ENCODE peak calls at places on chromosomes 5 and 9, in eight cellular contexts. One of them, this sample, is unnamed.
A peak's percentile ranks its signal among the peaks of the same experiment; 100 is the strongest.

GRCh38 chr5:14281746-14282181 is 138.6 kb downstream of the TRIO start:
- DNase-seq in mucosa of descending colon: no peak
- DNase-seq in sigmoid colon: no peak
- DNase-seq in stomach: no peak
- DNase-seq in fibroblast of pulmonary artery: no peak
- DNase-seq in GM12865: peak; percentile 41
- DNase-seq in astrocyte of the spinal cord: no peak
- DNase-seq in Peyer's patch: no peak
- DNase-seq in this sample: no peak

GRCh38 chr9:126698756-126699155 is 85.0 kb downstream of the LMX1B start:
- DNase-seq in stomach: no peak
- DNase-seq in fibroblast of pulmonary artery: no peak
- DNase-seq in GM12865: no peak
- DNase-seq in sigmoid colon: peak; percentile 36
- DNase-seq in astrocyte of the spinal cord: no peak
- DNase-seq in Peyer's patch: no peak
- DNase-seq in mucosa of descending colon: no peak
- DNase-seq in this sample: no peak

GRCh38 chr5:178777557-178777956 is 47.1 kb upstream of the ZNF354A start:
- DNase-seq in fibroblast of pulmonary artery: no peak
- DNase-seq in sigmoid colon: no peak
- DNase-seq in mucosa of descending colon: no peak
- DNase-seq in GM12865: no peak
- DNase-seq in stomach: no peak
- DNase-seq in Peyer's patch: no peak
- DNase-seq in astrocyte of the spinal cord: no peak
- DNase-seq in this sample: no peak

GRCh38 chr5:124477577-124477976 is 268.9 kb downstream of the ZNF608 start:
- DNase-seq in astrocyte of the spinal cord: peak; percentile 37
- DNase-seq in stomach: no peak
- DNase-seq in sigmoid colon: no peak
- DNase-seq in fibroblast of pulmonary artery: no peak
- DNase-seq in GM12865: no peak
- DNase-seq in Peyer's patch: no peak
- DNase-seq in mucosa of descending colon: no peak
- DNase-seq in this sample: no peak

GRCh38 chr9:18861599-18862546 is 171.1 kb downstream of the SAXO1 start:
- DNase-seq in Peyer's patch: no peak
- DNase-seq in fibroblast of pulmonary artery: peak; percentile 60
- DNase-seq in sigmoid colon: peak; percentile 79
- DNase-seq in stomach: no peak
- DNase-seq in GM12865: no peak
- DNase-seq in astrocyte of the spinal cord: peak; percentile 68
- DNase-seq in mucosa of descending colon: no peak
- DNase-seq in this sample: peak; percentile 75

GRCh38 chr5:150258126-150258525 is 31.4 kb downstream of the CAMK2A start:
- DNase-seq in mucosa of descending colon: no peak
- DNase-seq in fibroblast of pulmonary artery: no peak
- DNase-seq in GM12865: peak; percentile 23
- DNase-seq in Peyer's patch: no peak
- DNase-seq in astrocyte of the spinal cord: no peak
- DNase-seq in stomach: no peak
- DNase-seq in sigmoid colon: no peak
- DNase-seq in this sample: no peak

GRCh38 chr9:128916204-128916603 is 4.6 kb upstream of the PHYHD1 start:
- DNase-seq in GM12865: no peak
- DNase-seq in sigmoid colon: peak; percentile 81
- DNase-seq in fibroblast of pulmonary artery: no peak
- DNase-seq in stomach: no peak
- DNase-seq in Peyer's patch: no peak
- DNase-seq in astrocyte of the spinal cord: no peak
- DNase-seq in mucosa of descending colon: no peak
- DNase-seq in this sample: peak; percentile 90

GRCh38 chr5:157463621-157464407 is 3.8 kb downstream of the NIPAL4 start:
- DNase-seq in fibroblast of pulmonary artery: no peak
- DNase-seq in GM12865: peak; percentile 13
- DNase-seq in sigmoid colon: no peak
- DNase-seq in Peyer's patch: no peak
- DNase-seq in stomach: no peak
- DNase-seq in mucosa of descending colon: no peak
- DNase-seq in astrocyte of the spinal cord: peak; percentile 49
- DNase-seq in this sample: peak; percentile 38

GRCh38 chr5:73901045-73901444 is 275.0 kb downstream of the ARHGEF28 start:
- DNase-seq in sigmoid colon: no peak
- DNase-seq in mucosa of descending colon: no peak
- DNase-seq in Peyer's patch: no peak
- DNase-seq in astrocyte of the spinal cord: peak; percentile 64
- DNase-seq in fibroblast of pulmonary artery: peak; percentile 94
- DNase-seq in GM12865: no peak
- DNase-seq in stomach: no peak
- DNase-seq in this sample: no peak

GRCh38 chr9:121708768-121709488 is 57.5 kb downstream of the DAB2IP start:
- DNase-seq in sigmoid colon: peak; percentile 70
- DNase-seq in astrocyte of the spinal cord: no peak
- DNase-seq in fibroblast of pulmonary artery: no peak
- DNase-seq in stomach: no peak
- DNase-seq in GM12865: no peak
- DNase-seq in Peyer's patch: no peak
- DNase-seq in mucosa of descending colon: no peak
- DNase-seq in this sample: no peak

GRCh38 chr5:82349651-82350050 is 71.5 kb upstream of the RPS23 start:
- DNase-seq in GM12865: peak; percentile 19
- DNase-seq in sigmoid colon: no peak
- DNase-seq in Peyer's patch: no peak
- DNase-seq in mucosa of descending colon: no peak
- DNase-seq in stomach: no peak
- DNase-seq in astrocyte of the spinal cord: no peak
- DNase-seq in fibroblast of pulmonary artery: no peak
- DNase-seq in this sample: peak; percentile 59

GRCh38 chr5:179128976-179129375 is 68.8 kb downstream of the ZNF354C start:
- DNase-seq in GM12865: no peak
- DNase-seq in fibroblast of pulmonary artery: no peak
- DNase-seq in stomach: no peak
- DNase-seq in Peyer's patch: no peak
- DNase-seq in mucosa of descending colon: peak; percentile 21
- DNase-seq in astrocyte of the spinal cord: no peak
- DNase-seq in sigmoid colon: no peak
- DNase-seq in this sample: no peak

GRCh38 chr5:122099060-122099790 is 21.2 kb upstream of the LOX start:
- DNase-seq in Peyer's patch: no peak
- DNase-seq in astrocyte of the spinal cord: peak; percentile 80
- DNase-seq in fibroblast of pulmonary artery: peak; percentile 71
- DNase-seq in stomach: no peak
- DNase-seq in GM12865: no peak
- DNase-seq in sigmoid colon: no peak
- DNase-seq in mucosa of descending colon: no peak
- DNase-seq in this sample: no peak

DNA sequence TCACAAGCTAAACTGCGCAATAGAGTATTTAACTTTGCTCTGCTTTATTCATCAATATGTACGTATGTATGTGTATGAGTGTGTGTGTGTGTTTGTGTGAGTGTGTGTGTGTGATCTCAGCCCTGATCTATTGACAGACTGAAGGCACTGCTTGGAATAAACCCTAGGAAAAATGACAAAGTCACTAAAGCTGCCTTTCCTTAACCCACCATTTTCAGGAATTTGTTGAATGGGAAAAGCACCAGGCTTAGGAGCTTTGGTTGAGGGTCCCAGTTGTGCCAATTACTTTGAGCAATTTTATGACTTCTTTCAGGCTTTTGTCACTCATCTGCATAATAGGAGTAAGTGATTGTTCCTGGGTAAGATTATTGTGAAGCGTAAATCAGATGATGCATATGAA is 108.6 kb upstream of the TLR4 start:
- DNase-seq in mucosa of descending colon: no peak
- DNase-seq in fibroblast of pulmonary artery: no peak
- DNase-seq in astrocyte of the spinal cord: no peak
- DNase-seq in GM12865: no peak
- DNase-seq in sigmoid colon: no peak
- DNase-seq in Peyer's patch: no peak
- DNase-seq in stomach: no peak
- DNase-seq in this sample: no peak
- H3K4me3 ChIP-seq in mucosa of descending colon: no peak overlapping the region
- H3K4me3 ChIP-seq in fibroblast of pulmonary artery: no peak overlapping the region
- H3K4me3 ChIP-seq in astrocyte of the spinal cord: no peak overlapping the region
- H3K4me3 ChIP-seq in GM12865: no peak overlapping the region
- H3K4me3 ChIP-seq in sigmoid colon: no peak overlapping the region
- H3K4me3 ChIP-seq in Peyer's patch: no peak overlapping the region
- H3K4me3 ChIP-seq in stomach: no peak overlapping the region
- H3K4me3 ChIP-seq in this sample: no peak overlapping the region

DNA sequence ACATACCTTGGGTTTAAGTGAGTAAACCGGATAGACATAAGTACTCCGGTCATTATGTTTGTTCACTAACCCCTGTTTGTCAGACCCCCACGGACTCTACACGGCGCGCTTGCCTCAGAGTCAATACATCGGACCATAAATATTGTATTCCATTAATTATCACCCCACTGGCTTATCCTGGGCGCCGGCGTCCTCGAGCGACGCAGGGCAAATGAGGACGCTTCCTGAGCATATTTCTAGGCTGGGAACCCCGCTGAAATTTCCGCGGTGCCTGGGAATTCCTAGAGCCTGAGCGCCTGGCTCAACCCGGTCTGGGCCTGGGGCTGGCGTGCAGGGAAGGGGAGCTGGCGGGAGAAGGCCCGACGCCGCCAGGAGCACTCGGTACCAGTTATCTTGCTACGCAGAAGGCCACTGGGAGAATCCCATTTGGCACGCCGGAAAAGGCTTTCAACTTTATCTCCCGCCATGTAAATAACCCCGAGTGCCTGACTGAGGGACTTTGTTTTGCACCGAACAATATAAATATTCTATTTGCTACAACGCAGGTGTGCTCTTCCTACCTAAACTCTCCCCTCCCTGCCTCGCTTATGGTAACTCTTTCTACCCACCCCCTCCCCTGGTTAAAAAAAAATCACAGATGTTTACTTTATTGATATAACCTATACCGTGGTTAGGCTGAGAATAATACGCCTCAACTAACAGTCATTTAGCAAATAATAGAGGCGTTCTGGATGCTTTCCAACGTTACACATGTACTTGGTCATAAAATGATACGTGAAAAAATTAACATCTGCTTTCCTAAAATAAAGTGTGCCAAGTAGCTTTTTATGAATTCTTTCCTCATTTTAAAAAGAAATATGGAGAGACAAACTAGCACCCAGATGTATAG is 19.5 kb downstream of the NR2F1 start:
- DNase-seq in astrocyte of the spinal cord: peak; percentile 55
- DNase-seq in Peyer's patch: no peak
- DNase-seq in GM12865: no peak
- DNase-seq in mucosa of descending colon: no peak
- DNase-seq in stomach: no peak
- DNase-seq in fibroblast of pulmonary artery: no peak
- DNase-seq in sigmoid colon: no peak
- DNase-seq in this sample: no peak
- H3K4me3 ChIP-seq in astrocyte of the spinal cord: peak overlapping the region; percentile 29
- H3K4me3 ChIP-seq in Peyer's patch: no peak overlapping the region
- H3K4me3 ChIP-seq in GM12865: no peak overlapping the region
- H3K4me3 ChIP-seq in mucosa of descending colon: no peak overlapping the region
- H3K4me3 ChIP-seq in stomach: peak overlapping the region; percentile 21
- H3K4me3 ChIP-seq in fibroblast of pulmonary artery: no peak overlapping the region
- H3K4me3 ChIP-seq in sigmoid colon: no peak overlapping the region
- H3K4me3 ChIP-seq in this sample: no peak overlapping the region

GRCh38 chr5:1007681-1008450 is 736 bp upstream of the NKD2 start:
- DNase-seq in Peyer's patch: peak; percentile 43
- DNase-seq in astrocyte of the spinal cord: no peak
- DNase-seq in mucosa of descending colon: peak; percentile 50
- DNase-seq in GM12865: no peak
- DNase-seq in sigmoid colon: peak; percentile 64
- DNase-seq in stomach: peak; percentile 22
- DNase-seq in fibroblast of pulmonary artery: no peak
- DNase-seq in this sample: peak; percentile 61

GRCh38 chr5:1007221-1007680 is 1.4 kb upstream of the NKD2 start:
- DNase-seq in astrocyte of the spinal cord: no peak
- DNase-seq in sigmoid colon: peak; percentile 62
- DNase-seq in Peyer's patch: peak; percentile 26
- DNase-seq in mucosa of descending colon: peak; percentile 25
- DNase-seq in GM12865: no peak
- DNase-seq in fibroblast of pulmonary artery: no peak
- DNase-seq in stomach: peak; percentile 5
- DNase-seq in this sample: peak; percentile 54

GRCh38 chr5:1009359-1010180 is 968 bp downstream of the NKD2 start:
- DNase-seq in fibroblast of pulmonary artery: no peak
- DNase-seq in GM12865: no peak
- DNase-seq in Peyer's patch: peak; percentile 37
- DNase-seq in astrocyte of the spinal cord: no peak
- DNase-seq in stomach: no peak
- DNase-seq in sigmoid colon: peak; percentile 61
- DNase-seq in mucosa of descending colon: peak; percentile 34
- DNase-seq in this sample: peak; percentile 48

GRCh38 chr5:1010181-1010510 is 1.5 kb downstream of the NKD2 start:
- DNase-seq in GM12865: no peak
- DNase-seq in fibroblast of pulmonary artery: no peak
- DNase-seq in mucosa of descending colon: peak; percentile 20
- DNase-seq in astrocyte of the spinal cord: no peak
- DNase-seq in Peyer's patch: peak; percentile 40
- DNase-seq in sigmoid colon: peak; percentile 58
- DNase-seq in stomach: no peak
- DNase-seq in this sample: peak; percentile 43

DNA sequence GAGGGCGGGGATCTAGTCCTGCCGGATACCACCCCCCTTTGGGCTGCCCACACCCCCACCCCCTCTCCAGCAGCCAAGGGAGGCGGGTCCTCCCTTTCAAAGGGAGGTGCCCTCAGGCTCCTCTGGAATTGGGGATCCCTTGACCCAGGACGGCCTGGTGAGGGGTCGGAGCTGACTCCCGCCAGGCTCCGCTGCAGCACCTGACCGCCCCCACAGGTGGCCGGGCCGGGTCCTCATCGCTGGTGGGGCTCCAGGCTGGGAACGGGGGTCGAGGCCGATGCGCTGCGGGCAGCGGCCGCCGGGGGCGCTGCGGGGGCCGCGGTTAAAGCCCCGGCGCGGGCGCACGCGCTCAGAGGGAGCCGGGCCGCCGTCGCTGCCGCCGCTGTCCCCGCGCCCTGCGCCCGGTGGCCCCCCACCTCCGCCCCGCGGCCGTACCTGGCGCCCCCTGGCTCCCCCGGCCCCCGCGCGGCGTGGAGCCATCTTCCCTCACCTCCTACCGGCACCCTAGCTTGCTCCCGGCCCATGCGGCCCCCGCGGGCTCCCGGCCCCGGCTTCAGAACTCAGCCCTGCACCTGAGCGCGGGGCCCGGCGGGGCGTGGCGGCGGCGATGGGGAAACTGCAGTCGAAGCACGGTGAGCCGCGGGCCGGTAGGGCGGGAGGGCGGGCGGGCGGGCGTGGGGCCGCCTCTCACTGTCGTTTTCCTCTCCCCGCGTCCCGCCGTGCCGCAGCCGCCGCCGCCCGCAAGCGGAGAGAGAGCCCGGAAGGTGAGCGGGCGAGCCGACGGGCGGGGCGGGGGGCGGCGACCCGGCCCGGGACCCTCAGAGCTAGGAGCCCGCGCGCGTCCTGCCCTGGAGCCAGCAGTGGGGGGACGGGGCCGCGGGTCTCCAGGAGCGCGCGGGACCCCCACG is at the start of gene NKD2:
- DNase-seq in Peyer's patch: peak; percentile 48
- DNase-seq in fibroblast of pulmonary artery: no peak
- DNase-seq in mucosa of descending colon: peak; percentile 51
- DNase-seq in stomach: peak; percentile 31
- DNase-seq in sigmoid colon: peak; percentile 67
- DNase-seq in astrocyte of the spinal cord: no peak
- DNase-seq in GM12865: no peak
- DNase-seq in this sample: peak; percentile 60
- H3K4me3 ChIP-seq in Peyer's patch: peak within 1 kb of the TSS; percentile 30
- H3K4me3 ChIP-seq in fibroblast of pulmonary artery: peak within 1 kb of the TSS; percentile 57
- H3K4me3 ChIP-seq in mucosa of descending colon: no peak within 1 kb of the TSS
- H3K4me3 ChIP-seq in stomach: peak within 1 kb of the TSS; percentile 51
- H3K4me3 ChIP-seq in sigmoid colon: peak within 1 kb of the TSS; percentile 62
- H3K4me3 ChIP-seq in astrocyte of the spinal cord: no peak within 1 kb of the TSS
- H3K4me3 ChIP-seq in GM12865: no peak within 1 kb of the TSS
- H3K4me3 ChIP-seq in this sample: peak within 1 kb of the TSS; percentile 51

GRCh38 chr5:142025637-142026036 is 12.8 kb upstream of the GNPDA1 start:
- DNase-seq in sigmoid colon: no peak
- DNase-seq in stomach: no peak
- DNase-seq in mucosa of descending colon: no peak
- DNase-seq in fibroblast of pulmonary artery: no peak
- DNase-seq in Peyer's patch: no peak
- DNase-seq in GM12865: no peak
- DNase-seq in astrocyte of the spinal cord: no peak
- DNase-seq in this sample: no peak
- H3K4me3 ChIP-seq in sigmoid colon: peak overlapping the region; percentile 50
- H3K4me3 ChIP-seq in stomach: no peak overlapping the region
- H3K4me3 ChIP-seq in mucosa of descending colon: no peak overlapping the region
- H3K4me3 ChIP-seq in fibroblast of pulmonary artery: peak overlapping the region; percentile 39
- H3K4me3 ChIP-seq in Peyer's patch: no peak overlapping the region
- H3K4me3 ChIP-seq in GM12865: no peak overlapping the region
- H3K4me3 ChIP-seq in astrocyte of the spinal cord: no peak overlapping the region
- H3K4me3 ChIP-seq in this sample: peak overlapping the region; percentile 51

This sample was measured in tibial artery.